ENCODE peak calls at places on chromosomes 4 and X, in five cellular contexts. C is substantia nigra, Z is cardiac muscle cell, J is AG04450, K is heart right ventricle. R is an unnamed sample.

GRCh38 chr4:80948161-80948560 is 82.3 kb upstream of the BMP3 start:
- DNase-seq in C (no peak), K (no peak), Z (no peak), J (no peak), R (no peak)

GRCh38 chrX:1853447-1853846 is 238.6 kb downstream of the ASMT start:
- DNase-seq in J (no peak), Z (no peak), K (no peak), C (no peak), R (no peak)

GRCh38 chrX:66017659-66018170 is 22.2 kb downstream of the VSIG4 start:
- DNase-seq in Z (no peak), C (no peak), J (no peak), K (no peak), R (no peak)

GRCh38 chr4:71974681-71975080 is 57.1 kb upstream of the NPFFR2 start:
- DNase-seq in C (no peak), Z (peak; percentile 34), K (no peak), J (no peak), R (no peak)

GRCh38 chrX:39726810-39727209 is 370.9 kb downstream of the BCOR start:
- DNase-seq in K (peak; percentile 25), J (no peak), C (no peak), Z (peak; percentile 64), R (no peak)

GRCh38 chr4:151887151-151887815 is 126.5 kb upstream of the GATB start:
- DNase-seq in J (no peak), Z (no peak), K (no peak), C (no peak), R (no peak)

GRCh38 chrX:71895607-71896006 is 15.0 kb upstream of the NHSL2 start:
- DNase-seq in J (no peak), K (no peak), C (no peak), Z (no peak), R (no peak)

GRCh38 chr4:1842993-1843448 is 12.9 kb downstream of the LETM1 start:
- DNase-seq in Z (peak; percentile 85), K (peak; percentile 44), C (no peak), J (peak; percentile 68), R (no peak)

GRCh38 chr4:30720656-30721352 is 635 bp downstream of the PCDH7 start:
- DNase-seq in Z (peak; percentile 34), K (peak; percentile 25), J (no peak), C (peak; percentile 31), R (no peak)

GRCh38 chr4:37891221-37892159 is 606 bp downstream of the TBC1D1 start:
- DNase-seq in J (no peak), C (no peak), K (no peak), Z (peak; percentile 37), R (no peak)

GRCh38 chrX:41047878-41048534 is 37.2 kb upstream of the USP9X start:
- DNase-seq in Z (no peak), K (no peak), J (no peak), C (no peak), R (no peak)

GRCh38 chr4:140755811-140756291 is 334 bp downstream of the TBC1D9 start:
- DNase-seq in K (peak; percentile 69), J (no peak), Z (peak; percentile 67), C (no peak), R (no peak)

GRCh38 chr4:4930677-4931076 is 71.2 kb downstream of the MSX1 start:
- DNase-seq in K (no peak), J (no peak), C (no peak), Z (no peak), R (no peak)

GRCh38 chr4:100042711-100043110 is 92.6 kb upstream of the H2AZ1 start:
- DNase-seq in J (no peak), K (no peak), Z (no peak), C (no peak), R (no peak)

GRCh38 chr4:39025552-39026085 is 6.6 kb downstream of the TMEM156 start:
- DNase-seq in K (no peak), C (no peak), J (no peak), Z (peak; percentile 68), R (no peak)

GRCh38 chr4:140688711-140689598 is 67.2 kb downstream of the TBC1D9 start:
- DNase-seq in C (no peak), J (no peak), K (no peak), Z (peak; percentile 24), R (no peak)

GRCh38 chr4:177220376-177220775 is 89.3 kb upstream of the NEIL3 start:
- DNase-seq in Z (peak; percentile 50), K (no peak), C (no peak), J (no peak), R (no peak)

GRCh38 chr4:119189638-119190037 is 22.9 kb upstream of the USP53 start:
- DNase-seq in K (no peak), C (no peak), J (no peak), Z (peak; percentile 68), R (no peak)

GRCh38 chr4:83316459-83317170 is 18.0 kb downstream of the HPSE start:
- DNase-seq in K (no peak), J (no peak), Z (no peak), C (no peak), R (no peak)

GRCh38 chrX:21132686-21133393 is 241.4 kb upstream of the CNKSR2 start:
- DNase-seq in K (no peak), J (no peak), C (no peak), Z (no peak), R (no peak)

GRCh38 chr4:14896656-14897175 is 105.6 kb upstream of the CPEB2 start:
- DNase-seq in K (no peak), Z (no peak), C (no peak), J (no peak), R (no peak)

GRCh38 chrX:1112321-1112720 is 100.1 kb downstream of the CRLF2 start:
- DNase-seq in K (no peak), J (no peak), Z (no peak), C (no peak), R (no peak)

GRCh38 chr4:181202249-181202648 is 1041.0 kb upstream of the TENM3 start:
- DNase-seq in K (no peak), Z (no peak), J (no peak), C (no peak), R (no peak)

GRCh38 chrX:136147320-136147901 is at the start of gene FHL1:
- DNase-seq in Z (peak; percentile 30), C (peak; percentile 35), J (no peak), K (peak; percentile 76), R (no peak)

GRCh38 chrX:41236629-41237028 is 97.3 kb upstream of the DDX3X start:
- DNase-seq in Z (no peak), K (no peak), C (no peak), J (no peak), R (no peak)

GRCh38 chrX:41563881-41564280 is 116.7 kb downstream of the NYX start:
- DNase-seq in J (no peak), C (no peak), K (no peak), Z (no peak), R (no peak)

GRCh38 chrX:46831620-46832327 is 5.1 kb upstream of the RP2 start:
- DNase-seq in C (no peak), K (no peak), J (no peak), Z (peak; percentile 35), R (no peak)

GRCh38 chr4:14607001-14607400 is 395.3 kb upstream of the CPEB2 start:
- DNase-seq in J (no peak), Z (no peak), K (no peak), C (no peak), R (no peak)

GRCh38 chrX:104351173-104351769 is 96.5 kb upstream of the ESX1 start:
- DNase-seq in Z (peak; percentile 78), J (no peak), C (no peak), K (no peak), R (no peak)

GRCh38 chrX:97481228-97481627 is 597.5 kb downstream of the RPA4 start:
- DNase-seq in J (no peak), Z (no peak), K (no peak), C (no peak), R (no peak)

GRCh38 chr4:13988347-13989265 is 361.1 kb upstream of the BOD1L1 start:
- DNase-seq in K (no peak), J (peak; percentile 82), Z (peak; percentile 97), C (no peak), R (peak; percentile 47)

GRCh38 chrX:107629533-107629909 is 1.2 kb downstream of the PRPS1 start:
- DNase-seq in C (no peak), Z (peak; percentile 29), K (no peak), J (no peak), R (no peak)

GRCh38 chr4:70269674-70270073 is 27.3 kb downstream of the CSN3 start:
- DNase-seq in C (no peak), Z (peak; percentile 16), J (no peak), K (no peak), R (no peak)

GRCh38 chr4:20327808-20328207 is 76.1 kb downstream of the SLIT2 start:
- DNase-seq in J (no peak), Z (no peak), K (no peak), C (no peak), R (no peak)

GRCh38 chrX:2928583-2929434 is at the start of gene ARSD:
- DNase-seq in J (peak; percentile 79), Z (peak; percentile 95), C (peak; percentile 30), K (peak; percentile 89), R (peak; percentile 69)
- H3K27ac ChIP-seq in J (peak within 1 kb of the TSS; percentile 95), Z (peak within 1 kb of the TSS; percentile 88), C (peak within 1 kb of the TSS; percentile 64), K (peak within 1 kb of the TSS; percentile 90), R (peak within 1 kb of the TSS; percentile 96)

GRCh38 chr4:147791870-147792269 is 60.0 kb downstream of the ARHGAP10 start:
- DNase-seq in C (no peak), Z (no peak), J (no peak), K (no peak), R (no peak)

GRCh38 chr4:147794787-147795413 is 63.0 kb downstream of the ARHGAP10 start:
- DNase-seq in K (no peak), J (no peak), Z (no peak), C (no peak), R (no peak)

GRCh38 chr4:147791341-147791740 is 59.5 kb downstream of the ARHGAP10 start:
- DNase-seq in C (no peak), K (no peak), Z (no peak), J (no peak), R (no peak)

GRCh38 chr4:147793569-147793968 is 61.7 kb downstream of the ARHGAP10 start:
- DNase-seq in Z (no peak), K (no peak), J (no peak), C (no peak), R (no peak)

GRCh38 chr4:147793973-147794690 is 62.2 kb downstream of the ARHGAP10 start:
- DNase-seq in K (no peak), Z (no peak), J (no peak), C (no peak), R (no peak)
- H3K27ac ChIP-seq in K (no peak overlapping the region), Z (peak overlapping the region; percentile 36), J (no peak overlapping the region), C (no peak overlapping the region), R (no peak overlapping the region)

GRCh38 chr4:138960175-138960710 is 55.3 kb upstream of the NOCT start:
- DNase-seq in K (no peak), J (no peak), C (no peak), Z (no peak), R (no peak)
- H3K27ac ChIP-seq in K (no peak overlapping the region), J (no peak overlapping the region), C (no peak overlapping the region), Z (no peak overlapping the region), R (no peak overlapping the region)

GRCh38 chr4:158796370-158797140 is 27.7 kb downstream of the FNIP2 start:
- DNase-seq in Z (no peak), J (no peak), K (no peak), C (no peak), R (no peak)
- H3K27ac ChIP-seq in Z (peak overlapping the region; percentile 14), J (no peak overlapping the region), K (no peak overlapping the region), C (no peak overlapping the region), R (no peak overlapping the region)

R was measured in thoracic aorta.